ENCODE peak calls at places on chromosomes 7 and 10, in ten cellular contexts. M is non-pigmented ciliary epithelial cell, Z is SK-N-MC, A is sigmoid colon, R is ecto neural progenitor cell, E is LoVo, C is astrocyte of the spinal cord, I is Panc1, X is cardiac septum, V is AG04450. K is an unnamed sample.

GRCh38 chr7:92767427-92767826 is 68.9 kb downstream of the CDK6 start:
- DNase-seq in M (no peak), Z (no peak), A (no peak), R (no peak), E (no peak), C (peak), I (no peak), X (no peak), V (no peak), K (no peak)

GRCh38 chr7:81503321-81503720 is 266.5 kb downstream of the HGF start:
- DNase-seq in M (no peak), Z (no peak), A (no peak), R (no peak), E (no peak), C (no peak), I (no peak), X (no peak), V (no peak), K (no peak)

GRCh38 chr7:87608443-87608842 is 7.8 kb upstream of the ABCB1 start:
- DNase-seq in M (no peak), Z (no peak), A (no peak), R (no peak), E (peak), C (no peak), I (no peak), X (no peak), V (no peak), K (no peak)

GRCh38 chr10:108392286-108392685 is 1227.8 kb upstream of the SORCS1 start:
- DNase-seq in M (no peak), Z (no peak), A (no peak), R (no peak), E (no peak), C (peak), I (no peak), X (no peak), V (no peak), K (no peak)

GRCh38 chr7:36057375-36057774 is 95.7 kb upstream of the EEPD1 start:
- DNase-seq in M (no peak), Z (no peak), A (no peak), R (no peak), E (no peak), C (no peak), I (no peak), X (no peak), V (no peak), K (no peak)

GRCh38 chr7:36391436-36392198 is 2.0 kb downstream of the ANLN start:
- DNase-seq in M (no peak), Z (no peak), A (no peak), R (no peak), E (no peak), C (peak), I (peak), X (no peak), V (no peak), K (no peak)

GRCh38 chr7:75914655-75915415 is at the start of gene POR:
- DNase-seq in M (peak), Z (no peak), A (peak), R (peak), E (peak), C (peak), I (peak), X (peak), V (peak), K (peak)

GRCh38 chr10:7409045-7409731 is 1.6 kb downstream of the SFMBT2 start:
- DNase-seq in M (no peak), Z (no peak), A (no peak), R (peak), E (no peak), C (no peak), I (no peak), X (no peak), V (no peak), K (no peak)

GRCh38 chr7:158976849-158977593 is 120.7 kb downstream of the DYNC2I1 start:
- DNase-seq in M (peak), Z (peak), A (peak), R (peak), E (peak), C (peak), I (peak), X (peak), V (peak), K (peak)

GRCh38 chr7:116576350-116577319 is 51.8 kb downstream of the CAV1 start:
- DNase-seq in M (peak), Z (no peak), A (no peak), R (no peak), E (no peak), C (peak), I (no peak), X (no peak), V (peak), K (peak)

GRCh38 chr10:7808686-7809267 is 9.5 kb upstream of the TAF3 start:
- DNase-seq in M (no peak), Z (no peak), A (no peak), R (no peak), E (no peak), C (no peak), I (no peak), X (no peak), V (no peak), K (no peak)

GRCh38 chr10:119279441-119279840 is 72.1 kb downstream of the GRK5 start:
- DNase-seq in M (no peak), Z (no peak), A (no peak), R (no peak), E (no peak), C (no peak), I (no peak), X (no peak), V (no peak), K (no peak)

GRCh38 chr7:21902240-21902639 is 43.5 kb downstream of the CDCA7L start:
- DNase-seq in M (peak), Z (no peak), A (no peak), R (no peak), E (peak), C (peak), I (no peak), X (no peak), V (no peak), K (peak)

GRCh38 chr7:10082896-10083295 is 890.8 kb upstream of the PHF14 start:
- DNase-seq in M (no peak), Z (no peak), A (no peak), R (no peak), E (no peak), C (no peak), I (no peak), X (no peak), V (no peak), K (no peak)

GRCh38 chr10:107497024-107497423 is 332.5 kb upstream of the SORCS1 start:
- DNase-seq in M (no peak), Z (no peak), A (no peak), R (no peak), E (no peak), C (no peak), I (no peak), X (no peak), V (no peak), K (no peak)

GRCh38 chr7:143490719-143491306 is 13.1 kb downstream of the TAS2R41 start:
- DNase-seq in M (no peak), Z (no peak), A (no peak), R (no peak), E (peak), C (no peak), I (peak), X (no peak), V (no peak), K (no peak)

GRCh38 chr10:93921338-93921737 is 27.6 kb downstream of the SLC35G1 start:
- DNase-seq in M (no peak), Z (no peak), A (no peak), R (no peak), E (no peak), C (no peak), I (no peak), X (no peak), V (no peak), K (no peak)

GRCh38 chr7:99403764-99404163 is 4.6 kb downstream of the PDAP1 start:
- DNase-seq in M (no peak), Z (no peak), A (no peak), R (no peak), E (no peak), C (no peak), I (no peak), X (no peak), V (no peak), K (no peak)

GRCh38 chr10:119342017-119342734 is 134.8 kb downstream of the GRK5 start:
- DNase-seq in M (no peak), Z (no peak), A (peak), R (no peak), E (no peak), C (peak), I (no peak), X (no peak), V (no peak), K (no peak)

GRCh38 chr7:6448943-6449543 is 1.3 kb upstream of the DAGLB start:
- DNase-seq in M (no peak), Z (no peak), A (no peak), R (no peak), E (no peak), C (no peak), I (no peak), X (no peak), V (no peak), K (no peak)

K was measured in HS-27A.